ENCODE peak calls at places on chromosomes 11 and 22, in six cellular contexts. One of them, this sample, is unnamed.

GRCh38 chr22:22752556-22753477 is 108.4 kb downstream of the GGTLC2 start:
- DNase-seq in cardiac fibroblast: peak; percentile 75
- DNase-seq in effector memory CD8-positive, alpha-beta T cell: no peak
- DNase-seq in stimulated activated naive B cell treated with anti-CD40 and anti-IgM and Interleukin-4, amounts not matched to agents 10 μg/mL and 1 μg/mL and 100 μg/mL, for 72 hours: no peak
- DNase-seq in NCI-H345: no peak
- DNase-seq in suprapubic skin: no peak
- DNase-seq in this sample: peak; percentile 69

GRCh38 chr11:1129666-1130160 is 28.0 kb upstream of the MUC5AC start:
- DNase-seq in cardiac fibroblast: no peak
- DNase-seq in effector memory CD8-positive, alpha-beta T cell: no peak
- DNase-seq in stimulated activated naive B cell treated with anti-CD40 and anti-IgM and Interleukin-4, amounts not matched to agents 10 μg/mL and 1 μg/mL and 100 μg/mL, for 72 hours: no peak
- DNase-seq in NCI-H345: no peak
- DNase-seq in suprapubic skin: no peak
- DNase-seq in this sample: no peak

GRCh38 chr11:10108901-10109665 is 184.9 kb downstream of the SBF2 start:
- DNase-seq in cardiac fibroblast: peak; percentile 86
- DNase-seq in effector memory CD8-positive, alpha-beta T cell: no peak
- DNase-seq in stimulated activated naive B cell treated with anti-CD40 and anti-IgM and Interleukin-4, amounts not matched to agents 10 μg/mL and 1 μg/mL and 100 μg/mL, for 72 hours: no peak
- DNase-seq in NCI-H345: no peak
- DNase-seq in suprapubic skin: no peak
- DNase-seq in this sample: no peak

GRCh38 chr22:31637375-31637937 is 24.6 kb downstream of the PISD start:
- DNase-seq in cardiac fibroblast: no peak
- DNase-seq in effector memory CD8-positive, alpha-beta T cell: no peak
- DNase-seq in stimulated activated naive B cell treated with anti-CD40 and anti-IgM and Interleukin-4, amounts not matched to agents 10 μg/mL and 1 μg/mL and 100 μg/mL, for 72 hours: peak; percentile 58
- DNase-seq in NCI-H345: no peak
- DNase-seq in suprapubic skin: no peak
- DNase-seq in this sample: no peak

GRCh38 chr11:107562647-107563208 is 2.8 kb downstream of the ALKBH8 start:
- DNase-seq in cardiac fibroblast: peak; percentile 26
- DNase-seq in effector memory CD8-positive, alpha-beta T cell: no peak
- DNase-seq in stimulated activated naive B cell treated with anti-CD40 and anti-IgM and Interleukin-4, amounts not matched to agents 10 μg/mL and 1 μg/mL and 100 μg/mL, for 72 hours: no peak
- DNase-seq in NCI-H345: no peak
- DNase-seq in suprapubic skin: no peak
- DNase-seq in this sample: no peak

GRCh38 chr22:45163417-45164216 is at the start of gene NUP50:
- DNase-seq in cardiac fibroblast: peak; percentile 98
- DNase-seq in effector memory CD8-positive, alpha-beta T cell: peak; percentile 94
- DNase-seq in stimulated activated naive B cell treated with anti-CD40 and anti-IgM and Interleukin-4, amounts not matched to agents 10 μg/mL and 1 μg/mL and 100 μg/mL, for 72 hours: peak; percentile 98
- DNase-seq in NCI-H345: peak; percentile 93
- DNase-seq in suprapubic skin: peak; percentile 96
- DNase-seq in this sample: peak; percentile 95

GRCh38 chr11:23897453-23898289 is 599.2 kb upstream of the LUZP2 start:
- DNase-seq in cardiac fibroblast: peak; percentile 76
- DNase-seq in effector memory CD8-positive, alpha-beta T cell: no peak
- DNase-seq in stimulated activated naive B cell treated with anti-CD40 and anti-IgM and Interleukin-4, amounts not matched to agents 10 μg/mL and 1 μg/mL and 100 μg/mL, for 72 hours: no peak
- DNase-seq in NCI-H345: no peak
- DNase-seq in suprapubic skin: no peak
- DNase-seq in this sample: no peak

GRCh38 chr11:85575388-85575787 is 51.8 kb downstream of the DLG2 start:
- DNase-seq in cardiac fibroblast: no peak
- DNase-seq in effector memory CD8-positive, alpha-beta T cell: no peak
- DNase-seq in stimulated activated naive B cell treated with anti-CD40 and anti-IgM and Interleukin-4, amounts not matched to agents 10 μg/mL and 1 μg/mL and 100 μg/mL, for 72 hours: no peak
- DNase-seq in NCI-H345: no peak
- DNase-seq in suprapubic skin: no peak
- DNase-seq in this sample: no peak

GRCh38 chr11:4102711-4103110 is 8.1 kb downstream of the RRM1 start:
- DNase-seq in cardiac fibroblast: no peak
- DNase-seq in effector memory CD8-positive, alpha-beta T cell: no peak
- DNase-seq in stimulated activated naive B cell treated with anti-CD40 and anti-IgM and Interleukin-4, amounts not matched to agents 10 μg/mL and 1 μg/mL and 100 μg/mL, for 72 hours: no peak
- DNase-seq in NCI-H345: no peak
- DNase-seq in suprapubic skin: no peak
- DNase-seq in this sample: no peak

GRCh38 chr22:17607891-17608521 is 20.5 kb downstream of the ATP6V1E1 start:
- DNase-seq in cardiac fibroblast: no peak
- DNase-seq in effector memory CD8-positive, alpha-beta T cell: no peak
- DNase-seq in stimulated activated naive B cell treated with anti-CD40 and anti-IgM and Interleukin-4, amounts not matched to agents 10 μg/mL and 1 μg/mL and 100 μg/mL, for 72 hours: no peak
- DNase-seq in NCI-H345: no peak
- DNase-seq in suprapubic skin: no peak
- DNase-seq in this sample: no peak

GRCh38 chr11:117256573-117256972 is 24.1 kb downstream of the RNF214 start:
- DNase-seq in cardiac fibroblast: no peak
- DNase-seq in effector memory CD8-positive, alpha-beta T cell: no peak
- DNase-seq in stimulated activated naive B cell treated with anti-CD40 and anti-IgM and Interleukin-4, amounts not matched to agents 10 μg/mL and 1 μg/mL and 100 μg/mL, for 72 hours: no peak
- DNase-seq in NCI-H345: no peak
- DNase-seq in suprapubic skin: no peak
- DNase-seq in this sample: no peak

GRCh38 chr22:44702479-44703219 is 645 bp downstream of the PRR5 start:
- DNase-seq in cardiac fibroblast: peak; percentile 48
- DNase-seq in effector memory CD8-positive, alpha-beta T cell: peak; percentile 22
- DNase-seq in stimulated activated naive B cell treated with anti-CD40 and anti-IgM and Interleukin-4, amounts not matched to agents 10 μg/mL and 1 μg/mL and 100 μg/mL, for 72 hours: no peak
- DNase-seq in NCI-H345: no peak
- DNase-seq in suprapubic skin: no peak
- DNase-seq in this sample: no peak

GRCh38 chr22:27642104-27642800 is 159.3 kb downstream of the MN1 start:
- DNase-seq in cardiac fibroblast: no peak
- DNase-seq in effector memory CD8-positive, alpha-beta T cell: no peak
- DNase-seq in stimulated activated naive B cell treated with anti-CD40 and anti-IgM and Interleukin-4, amounts not matched to agents 10 μg/mL and 1 μg/mL and 100 μg/mL, for 72 hours: no peak
- DNase-seq in NCI-H345: no peak
- DNase-seq in suprapubic skin: no peak
- DNase-seq in this sample: no peak

GRCh38 chr22:22022255-22022840 is 39.8 kb upstream of the TOP3B start:
- DNase-seq in cardiac fibroblast: no peak
- DNase-seq in effector memory CD8-positive, alpha-beta T cell: no peak
- DNase-seq in stimulated activated naive B cell treated with anti-CD40 and anti-IgM and Interleukin-4, amounts not matched to agents 10 μg/mL and 1 μg/mL and 100 μg/mL, for 72 hours: no peak
- DNase-seq in NCI-H345: no peak
- DNase-seq in suprapubic skin: peak; percentile 43
- DNase-seq in this sample: no peak

GRCh38 chr11:17812286-17813187 is 78.0 kb downstream of the KCNC1 start:
- DNase-seq in cardiac fibroblast: no peak
- DNase-seq in effector memory CD8-positive, alpha-beta T cell: no peak
- DNase-seq in stimulated activated naive B cell treated with anti-CD40 and anti-IgM and Interleukin-4, amounts not matched to agents 10 μg/mL and 1 μg/mL and 100 μg/mL, for 72 hours: no peak
- DNase-seq in NCI-H345: peak; percentile 90
- DNase-seq in suprapubic skin: no peak
- DNase-seq in this sample: no peak

GRCh38 chr11:130198964-130199363 is 39.4 kb downstream of the ST14 start:
- DNase-seq in cardiac fibroblast: no peak
- DNase-seq in effector memory CD8-positive, alpha-beta T cell: no peak
- DNase-seq in stimulated activated naive B cell treated with anti-CD40 and anti-IgM and Interleukin-4, amounts not matched to agents 10 μg/mL and 1 μg/mL and 100 μg/mL, for 72 hours: no peak
- DNase-seq in NCI-H345: no peak
- DNase-seq in suprapubic skin: no peak
- DNase-seq in this sample: no peak

GRCh38 chr11:59729884-59730283 is 16.2 kb upstream of the OR10V1 start:
- DNase-seq in cardiac fibroblast: no peak
- DNase-seq in effector memory CD8-positive, alpha-beta T cell: no peak
- DNase-seq in stimulated activated naive B cell treated with anti-CD40 and anti-IgM and Interleukin-4, amounts not matched to agents 10 μg/mL and 1 μg/mL and 100 μg/mL, for 72 hours: no peak
- DNase-seq in NCI-H345: no peak
- DNase-seq in suprapubic skin: no peak
- DNase-seq in this sample: no peak

GRCh38 chr11:69657456-69657910 is 16.5 kb downstream of the CCND1 start:
- DNase-seq in cardiac fibroblast: no peak
- DNase-seq in effector memory CD8-positive, alpha-beta T cell: no peak
- DNase-seq in stimulated activated naive B cell treated with anti-CD40 and anti-IgM and Interleukin-4, amounts not matched to agents 10 μg/mL and 1 μg/mL and 100 μg/mL, for 72 hours: no peak
- DNase-seq in NCI-H345: no peak
- DNase-seq in suprapubic skin: no peak
- DNase-seq in this sample: peak; percentile 39

GRCh38 chr11:19055016-19055415 is 5.5 kb downstream of the MRGPRX2 start:
- DNase-seq in cardiac fibroblast: no peak
- DNase-seq in effector memory CD8-positive, alpha-beta T cell: no peak
- DNase-seq in stimulated activated naive B cell treated with anti-CD40 and anti-IgM and Interleukin-4, amounts not matched to agents 10 μg/mL and 1 μg/mL and 100 μg/mL, for 72 hours: no peak
- DNase-seq in NCI-H345: no peak
- DNase-seq in suprapubic skin: no peak
- DNase-seq in this sample: no peak

GRCh38 chr11:95897731-95898130 is 26.2 kb downstream of the MTMR2 start:
- DNase-seq in cardiac fibroblast: peak; percentile 29
- DNase-seq in effector memory CD8-positive, alpha-beta T cell: no peak
- DNase-seq in stimulated activated naive B cell treated with anti-CD40 and anti-IgM and Interleukin-4, amounts not matched to agents 10 μg/mL and 1 μg/mL and 100 μg/mL, for 72 hours: no peak
- DNase-seq in NCI-H345: no peak
- DNase-seq in suprapubic skin: no peak
- DNase-seq in this sample: no peak

GRCh38 chr11:57100638-57101312 is 81.0 kb upstream of the LRRC55 start:
- DNase-seq in cardiac fibroblast: peak; percentile 23
- DNase-seq in effector memory CD8-positive, alpha-beta T cell: no peak
- DNase-seq in stimulated activated naive B cell treated with anti-CD40 and anti-IgM and Interleukin-4, amounts not matched to agents 10 μg/mL and 1 μg/mL and 100 μg/mL, for 72 hours: no peak
- DNase-seq in NCI-H345: no peak
- DNase-seq in suprapubic skin: no peak
- DNase-seq in this sample: no peak

GRCh38 chr11:19756675-19757475 is 44.2 kb downstream of the NAV2 start:
- DNase-seq in cardiac fibroblast: peak; percentile 60
- DNase-seq in effector memory CD8-positive, alpha-beta T cell: no peak
- DNase-seq in stimulated activated naive B cell treated with anti-CD40 and anti-IgM and Interleukin-4, amounts not matched to agents 10 μg/mL and 1 μg/mL and 100 μg/mL, for 72 hours: no peak
- DNase-seq in NCI-H345: no peak
- DNase-seq in suprapubic skin: no peak
- DNase-seq in this sample: no peak

GRCh38 chr22:27292542-27293298 is 508.8 kb downstream of the MN1 start:
- DNase-seq in cardiac fibroblast: no peak
- DNase-seq in effector memory CD8-positive, alpha-beta T cell: no peak
- DNase-seq in stimulated activated naive B cell treated with anti-CD40 and anti-IgM and Interleukin-4, amounts not matched to agents 10 μg/mL and 1 μg/mL and 100 μg/mL, for 72 hours: no peak
- DNase-seq in NCI-H345: no peak
- DNase-seq in suprapubic skin: no peak
- DNase-seq in this sample: no peak

GRCh38 chr11:67413266-67413797 is 2.1 kb upstream of the CARNS1 start:
- DNase-seq in cardiac fibroblast: no peak
- DNase-seq in effector memory CD8-positive, alpha-beta T cell: no peak
- DNase-seq in stimulated activated naive B cell treated with anti-CD40 and anti-IgM and Interleukin-4, amounts not matched to agents 10 μg/mL and 1 μg/mL and 100 μg/mL, for 72 hours: no peak
- DNase-seq in NCI-H345: no peak
- DNase-seq in suprapubic skin: no peak
- DNase-seq in this sample: no peak

GRCh38 chr22:35628732-35629131 is 11.6 kb upstream of the MB start:
- DNase-seq in cardiac fibroblast: no peak
- DNase-seq in effector memory CD8-positive, alpha-beta T cell: no peak
- DNase-seq in stimulated activated naive B cell treated with anti-CD40 and anti-IgM and Interleukin-4, amounts not matched to agents 10 μg/mL and 1 μg/mL and 100 μg/mL, for 72 hours: no peak
- DNase-seq in NCI-H345: no peak
- DNase-seq in suprapubic skin: no peak
- DNase-seq in this sample: no peak

GRCh38 chr11:133825156-133825555 is 20.2 kb downstream of the SPATA19 start:
- DNase-seq in cardiac fibroblast: no peak
- DNase-seq in effector memory CD8-positive, alpha-beta T cell: no peak
- DNase-seq in stimulated activated naive B cell treated with anti-CD40 and anti-IgM and Interleukin-4, amounts not matched to agents 10 μg/mL and 1 μg/mL and 100 μg/mL, for 72 hours: no peak
- DNase-seq in NCI-H345: no peak
- DNase-seq in suprapubic skin: no peak
- DNase-seq in this sample: no peak

GRCh38 chr11:134654161-134654915 is 242.3 kb upstream of the B3GAT1 start:
- DNase-seq in cardiac fibroblast: no peak
- DNase-seq in effector memory CD8-positive, alpha-beta T cell: no peak
- DNase-seq in stimulated activated naive B cell treated with anti-CD40 and anti-IgM and Interleukin-4, amounts not matched to agents 10 μg/mL and 1 μg/mL and 100 μg/mL, for 72 hours: no peak
- DNase-seq in NCI-H345: no peak
- DNase-seq in suprapubic skin: peak; percentile 59
- DNase-seq in this sample: no peak

GRCh38 chr22:37218771-37219411 is 6.6 kb upstream of the SSTR3 start:
- DNase-seq in cardiac fibroblast: no peak
- DNase-seq in effector memory CD8-positive, alpha-beta T cell: peak; percentile 59
- DNase-seq in stimulated activated naive B cell treated with anti-CD40 and anti-IgM and Interleukin-4, amounts not matched to agents 10 μg/mL and 1 μg/mL and 100 μg/mL, for 72 hours: peak; percentile 77
- DNase-seq in NCI-H345: no peak
- DNase-seq in suprapubic skin: no peak
- DNase-seq in this sample: peak; percentile 86

GRCh38 chr22:37425800-37426531 is 1.3 kb downstream of the ELFN2 start:
- DNase-seq in cardiac fibroblast: peak; percentile 30
- DNase-seq in effector memory CD8-positive, alpha-beta T cell: no peak
- DNase-seq in stimulated activated naive B cell treated with anti-CD40 and anti-IgM and Interleukin-4, amounts not matched to agents 10 μg/mL and 1 μg/mL and 100 μg/mL, for 72 hours: no peak
- DNase-seq in NCI-H345: peak; percentile 37
- DNase-seq in suprapubic skin: no peak
- DNase-seq in this sample: no peak

GRCh38 chr11:64516226-64516625 is 74.8 kb upstream of the SLC22A12 start:
- DNase-seq in cardiac fibroblast: no peak
- DNase-seq in effector memory CD8-positive, alpha-beta T cell: no peak
- DNase-seq in stimulated activated naive B cell treated with anti-CD40 and anti-IgM and Interleukin-4, amounts not matched to agents 10 μg/mL and 1 μg/mL and 100 μg/mL, for 72 hours: no peak
- DNase-seq in NCI-H345: no peak
- DNase-seq in suprapubic skin: no peak
- DNase-seq in this sample: no peak

GRCh38 chr22:22380098-22381030 is 128.2 kb downstream of the ZNF280B start:
- DNase-seq in cardiac fibroblast: no peak
- DNase-seq in effector memory CD8-positive, alpha-beta T cell: no peak
- DNase-seq in stimulated activated naive B cell treated with anti-CD40 and anti-IgM and Interleukin-4, amounts not matched to agents 10 μg/mL and 1 μg/mL and 100 μg/mL, for 72 hours: no peak
- DNase-seq in NCI-H345: no peak
- DNase-seq in suprapubic skin: no peak
- DNase-seq in this sample: no peak

GRCh38 chr22:46436595-46437163 is 100.7 kb downstream of the CELSR1 start:
- DNase-seq in cardiac fibroblast: no peak
- DNase-seq in effector memory CD8-positive, alpha-beta T cell: no peak
- DNase-seq in stimulated activated naive B cell treated with anti-CD40 and anti-IgM and Interleukin-4, amounts not matched to agents 10 μg/mL and 1 μg/mL and 100 μg/mL, for 72 hours: no peak
- DNase-seq in NCI-H345: no peak
- DNase-seq in suprapubic skin: no peak
- DNase-seq in this sample: no peak

GRCh38 chr11:115129771-115130306 is 374.4 kb downstream of the CADM1 start:
- DNase-seq in cardiac fibroblast: no peak
- DNase-seq in effector memory CD8-positive, alpha-beta T cell: no peak
- DNase-seq in stimulated activated naive B cell treated with anti-CD40 and anti-IgM and Interleukin-4, amounts not matched to agents 10 μg/mL and 1 μg/mL and 100 μg/mL, for 72 hours: no peak
- DNase-seq in NCI-H345: no peak
- DNase-seq in suprapubic skin: no peak
- DNase-seq in this sample: no peak

GRCh38 chr11:6298605-6299004 is 21.7 kb downstream of the CAVIN3 start:
- DNase-seq in cardiac fibroblast: peak; percentile 58
- DNase-seq in effector memory CD8-positive, alpha-beta T cell: no peak
- DNase-seq in stimulated activated naive B cell treated with anti-CD40 and anti-IgM and Interleukin-4, amounts not matched to agents 10 μg/mL and 1 μg/mL and 100 μg/mL, for 72 hours: no peak
- DNase-seq in NCI-H345: no peak
- DNase-seq in suprapubic skin: no peak
- DNase-seq in this sample: no peak

GRCh38 chr11:24356501-24356900 is 140.4 kb upstream of the LUZP2 start:
- DNase-seq in cardiac fibroblast: no peak
- DNase-seq in effector memory CD8-positive, alpha-beta T cell: no peak
- DNase-seq in stimulated activated naive B cell treated with anti-CD40 and anti-IgM and Interleukin-4, amounts not matched to agents 10 μg/mL and 1 μg/mL and 100 μg/mL, for 72 hours: no peak
- DNase-seq in NCI-H345: no peak
- DNase-seq in suprapubic skin: no peak
- DNase-seq in this sample: no peak

GRCh38 chr11:21142007-21142406 is 472.6 kb downstream of the NELL1 start:
- DNase-seq in cardiac fibroblast: no peak
- DNase-seq in effector memory CD8-positive, alpha-beta T cell: no peak
- DNase-seq in stimulated activated naive B cell treated with anti-CD40 and anti-IgM and Interleukin-4, amounts not matched to agents 10 μg/mL and 1 μg/mL and 100 μg/mL, for 72 hours: no peak
- DNase-seq in NCI-H345: no peak
- DNase-seq in suprapubic skin: no peak
- DNase-seq in this sample: no peak

GRCh38 chr11:126607374-126607773 is 251.9 kb downstream of the ST3GAL4 start:
- DNase-seq in cardiac fibroblast: peak; percentile 54
- DNase-seq in effector memory CD8-positive, alpha-beta T cell: no peak
- DNase-seq in stimulated activated naive B cell treated with anti-CD40 and anti-IgM and Interleukin-4, amounts not matched to agents 10 μg/mL and 1 μg/mL and 100 μg/mL, for 72 hours: no peak
- DNase-seq in NCI-H345: peak; percentile 60
- DNase-seq in suprapubic skin: no peak
- DNase-seq in this sample: no peak

This sample was measured in CD8-positive, alpha-beta memory T cell.